ENCODE peak calls at places on chromosomes 13 and 19, in six cellular contexts. Y is HCT116, D is breast epithelium, H is tibial nerve, X is Peyer's patch, U is endothelial cell of umbilical vein. C is an unnamed sample. For H3K4me1, the result is how much of the 10 kb centered on the place peaks cover.

GRCh38 chr13:106173346-106173745 is 362.1 kb downstream of the EFNB2 start:
- DNase-seq in H (no peak), Y (no peak), D (no peak), X (no peak), U (no peak), C (no peak)

GRCh38 chr13:45859682-45860081 is 8.1 kb upstream of the SIAH3 start:
- DNase-seq in U (no peak), Y (no peak), D (no peak), H (no peak), X (no peak), C (no peak)

GRCh38 chr13:49098771-49099512 is 121.2 kb upstream of the MLNR start:
- DNase-seq in Y (peak), D (no peak), X (no peak), U (peak), H (no peak), C (no peak)

GRCh38 chr19:2722541-2723344 is 1.6 kb upstream of the DIRAS1 start:
- DNase-seq in H (peak), Y (no peak), X (no peak), D (peak), U (no peak), C (no peak)

GRCh38 chr13:52652170-52652979 is at the start of gene SUGT1:
- DNase-seq in U (peak), H (peak), X (peak), D (peak), Y (peak), C (peak)

GRCh38 chr13:43878897-43879322 is 630 bp downstream of the CCDC122 start:
- DNase-seq in D (peak), H (peak), X (peak), Y (no peak), U (peak), C (peak)

GRCh38 chr13:26186141-26186870 is 35.8 kb downstream of the RNF6 start:
- DNase-seq in Y (peak), H (peak), D (peak), U (peak), X (peak), C (peak)

GRCh38 chr19:50870417-50871089 is 2.7 kb upstream of the KLK2 start:
- DNase-seq in Y (no peak), H (no peak), U (no peak), D (no peak), X (no peak), C (no peak)

GRCh38 chr19:34135401-34135800 is 36.9 kb upstream of the LSM14A start:
- DNase-seq in H (no peak), Y (no peak), X (no peak), D (no peak), U (no peak), C (no peak)

GRCh38 chr19:6723108-6723618 is 2.7 kb upstream of the C3 start:
- DNase-seq in U (no peak), D (no peak), Y (no peak), H (peak), X (no peak), C (peak)

GRCh38 chr19:5466814-5467291 is 11.6 kb downstream of the ZNRF4 start:
- DNase-seq in X (no peak), D (no peak), U (no peak), Y (no peak), H (no peak), C (no peak)

GRCh38 chr19:36573020-36573947 is at the start of gene ZNF529:
- DNase-seq in H (peak), X (peak), Y (no peak), D (peak), U (peak), C (peak)

GRCh38 chr13:105513448-105513847 is 1022.0 kb downstream of the EFNB2 start:
- DNase-seq in U (no peak), Y (no peak), D (no peak), X (no peak), H (no peak), C (no peak)

GRCh38 chr19:50628146-50628545 is 11.5 kb downstream of the SYT3 start:
- DNase-seq in U (no peak), H (no peak), Y (no peak), D (no peak), X (no peak), C (no peak)

GRCh38 chr19:1767464-1767933 is 14.2 kb downstream of the ONECUT3 start:
- DNase-seq in X (peak), H (peak), D (no peak), Y (no peak), U (peak), C (peak)

GRCh38 chr19:2479556-2480194 is 3.7 kb downstream of the GADD45B start:
- DNase-seq in H (no peak), Y (no peak), D (no peak), U (no peak), X (no peak), C (no peak)

GRCh38 chr19:10533656-10534386 is 9.9 kb upstream of the ATG4D start:
- DNase-seq in H (no peak), X (no peak), U (peak), Y (no peak), D (no peak), C (no peak)

GRCh38 chr19:3171894-3172679 is 6.5 kb upstream of the S1PR4 start:
- DNase-seq in D (no peak), X (no peak), Y (no peak), H (no peak), U (no peak), C (no peak)

GRCh38 chr13:20684535-20684934 is 19.0 kb upstream of the IL17D start:
- DNase-seq in U (no peak), Y (no peak), X (no peak), D (no peak), H (no peak), C (no peak)

GRCh38 chr19:6238256-6238642 is 41.5 kb downstream of the MLLT1 start:
- DNase-seq in U (peak), X (no peak), Y (no peak), D (no peak), H (no peak), C (no peak)

GRCh38 chr13:38900188-38900587 is 90.4 kb downstream of the STOML3 start:
- DNase-seq in X (no peak), D (no peak), Y (no peak), H (no peak), U (no peak), C (no peak)

GRCh38 chr13:100063333-100063732 is 25.6 kb upstream of the PCCA start:
- DNase-seq in D (no peak), X (no peak), H (no peak), U (no peak), Y (no peak), C (no peak)

GRCh38 chr19:54014920-54015560 is 23.6 kb downstream of the CACNG6 start:
- DNase-seq in X (no peak), U (no peak), D (no peak), H (no peak), Y (no peak), C (no peak)

GRCh38 chr13:110374644-110375370 is 67.7 kb downstream of the COL4A2 start:
- DNase-seq in U (no peak), H (no peak), Y (no peak), D (no peak), X (no peak), C (no peak)

GRCh38 chr13:110369400-110369799 is 62.3 kb downstream of the COL4A2 start:
- DNase-seq in X (no peak), U (no peak), Y (no peak), H (no peak), D (no peak), C (no peak)

GRCh38 chr13:110372676-110373075 is 65.6 kb downstream of the COL4A2 start:
- DNase-seq in Y (no peak), U (peak), X (no peak), H (no peak), D (no peak), C (no peak)

GRCh38 chr13:110373617-110374016 is 66.5 kb downstream of the COL4A2 start:
- DNase-seq in X (no peak), D (no peak), U (no peak), Y (no peak), H (no peak), C (no peak)

DNA sequence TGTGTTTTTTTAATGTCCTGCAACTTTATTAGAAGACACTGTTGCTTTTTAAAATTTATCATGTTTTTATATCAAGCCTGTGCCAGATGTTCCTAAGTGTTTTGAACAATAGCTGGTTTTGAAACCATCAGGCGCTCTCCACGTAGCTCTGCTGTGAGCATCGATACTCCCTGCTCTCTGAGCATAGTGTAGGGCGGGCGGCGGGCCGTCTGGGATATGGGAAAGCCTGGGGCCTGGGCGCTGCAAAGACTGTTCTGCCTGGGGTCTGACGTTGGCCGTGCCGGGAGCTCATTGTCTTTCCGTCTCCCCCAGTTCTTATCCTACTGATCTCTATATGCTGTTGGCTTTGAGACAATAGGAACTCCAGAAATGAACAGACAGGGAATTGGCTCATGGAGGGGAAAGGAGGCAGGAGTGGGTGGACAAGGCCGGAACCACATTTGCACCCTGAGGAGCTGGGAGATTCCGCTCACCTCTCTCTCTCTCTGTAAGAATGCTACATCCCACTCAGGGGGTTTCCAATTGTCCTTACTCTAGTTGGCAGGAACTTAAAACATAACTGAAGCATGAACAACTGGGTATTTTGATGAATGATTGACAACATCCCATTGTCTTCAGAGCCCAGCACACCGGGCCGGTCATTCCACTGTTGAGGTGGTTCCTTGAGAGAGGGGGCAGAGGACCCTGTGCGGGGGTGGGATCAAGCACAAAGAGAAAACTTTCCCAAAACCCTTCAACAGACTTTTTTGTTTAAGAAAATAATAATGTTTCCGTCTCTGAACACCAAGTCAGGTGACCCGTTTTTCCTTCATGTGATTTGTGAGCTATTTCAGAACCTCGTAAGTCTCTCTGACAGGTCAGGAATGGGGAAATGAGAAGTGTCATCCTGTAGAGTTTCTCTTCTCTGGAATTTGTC is 64.7 kb downstream of the COL4A2 start:
- DNase-seq in Y (no peak), X (no peak), D (no peak), U (peak), H (no peak), C (no peak)
- H3K4me1 ChIP-seq in Y (under half), X (under half), D (under half), U (under half), H (half or more), C (under half)

GRCh38 chr13:40770934-40771618 is at the start of gene MRPS31:
- DNase-seq in Y (peak), U (peak), X (peak), H (peak), D (peak), C (peak)
- TF ChIP-seq CTCF in Y (no peak), U (no peak), X (no peak), H (no peak), D (no peak), C (no peak)

GRCh38 chr13:62598708-62599107 is 1183.1 kb upstream of the PCDH20 start:
- DNase-seq in D (no peak), X (no peak), U (no peak), Y (no peak), H (no peak), C (no peak)
- TF ChIP-seq POLR2A in D (no peak), X (no peak), U (no peak), Y (no peak), H (no peak), C (no peak)

DNA sequence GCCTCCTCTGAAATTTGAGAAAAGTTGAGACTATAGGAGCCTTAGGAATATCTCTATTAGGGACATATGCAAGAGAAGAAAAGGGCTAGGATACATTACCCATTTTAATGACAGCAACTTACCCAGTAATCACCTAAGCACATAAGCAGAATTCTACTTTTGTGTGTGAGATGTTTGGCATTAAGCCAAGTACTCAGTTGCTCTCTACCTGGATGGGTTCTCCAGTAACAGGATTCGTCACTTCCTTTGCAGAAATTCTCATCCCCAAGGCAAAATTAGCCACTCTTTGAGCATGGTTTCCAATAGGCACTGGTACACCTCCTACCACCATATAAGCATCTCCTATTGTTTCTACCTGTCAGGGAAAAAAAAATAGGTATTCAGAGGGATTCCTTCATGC is 95.1 kb downstream of the C13orf42 start:
- DNase-seq in X (no peak), D (no peak), Y (no peak), U (no peak), H (no peak), C (no peak)
- H3K4me1 ChIP-seq in X (under half), D (under half), Y (under half), U (under half), H (under half), C (under half)

GRCh38 chr13:114044486-114044885 is 70.6 kb upstream of the C13orf46 start:
- DNase-seq in X (no peak), Y (no peak), D (no peak), H (no peak), U (no peak), C (no peak)

GRCh38 chr13:114041493-114041892 is 67.6 kb upstream of the C13orf46 start:
- DNase-seq in H (no peak), X (no peak), Y (no peak), U (no peak), D (no peak), C (no peak)

GRCh38 chr13:114045113-114045735 is 71.3 kb upstream of the C13orf46 start:
- DNase-seq in D (no peak), H (no peak), X (no peak), Y (no peak), U (no peak), C (no peak)

GRCh38 chr13:114042066-114042815 is 68.4 kb upstream of the C13orf46 start:
- DNase-seq in D (no peak), U (no peak), H (no peak), X (no peak), Y (no peak), C (no peak)

GRCh38 chr13:114043421-114044053 is 69.7 kb upstream of the C13orf46 start:
- DNase-seq in X (peak), H (peak), Y (no peak), U (no peak), D (no peak), C (no peak)
- TF ChIP-seq CTCF in X (no peak), H (no peak), Y (no peak), U (no peak), D (no peak), C (no peak)

GRCh38 chr13:114024603-114025431 is 50.9 kb upstream of the C13orf46 start:
- DNase-seq in X (peak), Y (no peak), D (no peak), U (no peak), H (no peak), C (no peak)
- TF ChIP-seq POLR2A in X (no peak), Y (no peak), D (no peak), U (no peak), H (no peak), C (no peak)

GRCh38 chr19:14528419-14529253 is 758 bp upstream of the TECR start:
- DNase-seq in X (no peak), H (no peak), D (no peak), Y (no peak), U (no peak), C (no peak)
- H3K4me1 ChIP-seq in X (under half), H (under half), D (under half), Y (under half), U (under half), C (under half)